ENCODE peak calls at places on chromosomes 6 and 20, in six cellular contexts. E, K, P, O, C and V are unnamed samples.

GRCh38 chr20:50017576-50018248 is 34.9 kb downstream of the SNAI1 start:
- DNase-seq in O (no peak), E (no peak), K (peak; percentile 77), C (no peak), P (no peak), V (no peak)

GRCh38 chr6:169604076-169604475 is 97.8 kb downstream of the WDR27 start:
- DNase-seq in P (no peak), C (no peak), K (no peak), O (no peak), E (no peak), V (no peak)

GRCh38 chr6:28488916-28489365 is 26.7 kb downstream of the GPX6 start:
- DNase-seq in P (peak; percentile 61), C (no peak), K (peak; percentile 83), E (peak; percentile 14), O (no peak), V (no peak)

GRCh38 chr6:88952065-88952704 is 11.2 kb downstream of the RNGTT start:
- DNase-seq in E (no peak), K (peak; percentile 13), C (peak; percentile 28), P (no peak), O (no peak), V (no peak)

GRCh38 chr6:153839992-153840603 is 198.9 kb upstream of the OPRM1 start:
- DNase-seq in P (no peak), O (no peak), K (no peak), C (no peak), E (no peak), V (no peak)

GRCh38 chr6:139764498-139764986 is 390.1 kb upstream of the CITED2 start:
- DNase-seq in E (no peak), O (no peak), K (peak; percentile 94), P (no peak), C (peak; percentile 3), V (no peak)

GRCh38 chr6:161890133-161890833 is 616.4 kb upstream of the AGPAT4 start:
- DNase-seq in C (no peak), K (no peak), O (no peak), E (no peak), P (no peak), V (no peak)

GRCh38 chr6:48826884-48827701 is 636.0 kb downstream of the MMUT start:
- DNase-seq in K (peak; percentile 99), O (peak; percentile 21), C (peak; percentile 70), P (no peak), E (no peak), V (peak; percentile 35)

GRCh38 chr20:43653966-43654365 is 12.9 kb upstream of the MYBL2 start:
- DNase-seq in O (no peak), K (no peak), P (no peak), C (no peak), E (no peak), V (no peak)

GRCh38 chr20:56289652-56290051 is 41.1 kb downstream of the MC3R start:
- DNase-seq in K (no peak), E (no peak), O (no peak), P (no peak), C (no peak), V (no peak)

GRCh38 chr20:17940447-17940971 is 28.1 kb downstream of the SNX5 start:
- DNase-seq in O (no peak), P (no peak), E (no peak), C (no peak), K (no peak), V (no peak)

GRCh38 chr6:157110620-157111019 is 212.7 kb downstream of the TMEM242 start:
- DNase-seq in E (no peak), P (no peak), O (no peak), K (peak; percentile 46), C (no peak), V (no peak)

GRCh38 chr6:125748534-125749111 is 809 bp upstream of the HEY2 start:
- DNase-seq in P (no peak), K (peak; percentile 26), C (no peak), E (no peak), O (no peak), V (no peak)

GRCh38 chr20:15018966-15019365 is 681.6 kb upstream of the FLRT3 start:
- DNase-seq in C (no peak), E (no peak), P (no peak), K (no peak), O (no peak), V (no peak)

GRCh38 chr20:51961964-51962761 is 159.8 kb upstream of the SALL4 start:
- DNase-seq in P (no peak), C (no peak), E (no peak), K (no peak), O (no peak), V (no peak)

GRCh38 chr6:156687875-156688549 is 89.2 kb upstream of the ARID1B start:
- DNase-seq in E (no peak), K (peak; percentile 39), C (no peak), O (no peak), P (peak; percentile 23), V (no peak)

GRCh38 chr6:10381133-10381829 is 33.6 kb downstream of the TFAP2A start:
- DNase-seq in K (no peak), O (no peak), P (peak; percentile 43), C (no peak), E (no peak), V (no peak)

GRCh38 chr20:13118676-13119075 is 102.4 kb upstream of the ISM1 start:
- DNase-seq in K (no peak), P (no peak), C (no peak), E (no peak), O (no peak), V (no peak)

GRCh38 chr20:53408728-53409157 is 184.9 kb downstream of the ZNF217 start:
- DNase-seq in K (no peak), C (no peak), E (peak; percentile 87), O (no peak), P (no peak), V (no peak)

GRCh38 chr6:149093643-149094042 is 223.9 kb upstream of the TAB2 start:
- DNase-seq in O (no peak), E (peak; percentile 64), K (peak; percentile 59), P (no peak), C (no peak), V (no peak)

GRCh38 chr6:154232013-154232920 is 124.3 kb downstream of the IPCEF1 start:
- DNase-seq in O (no peak), E (no peak), K (no peak), P (no peak), C (no peak), V (no peak)

GRCh38 chr6:14379568-14379967 is 262.0 kb downstream of the CD83 start:
- DNase-seq in O (no peak), C (no peak), E (no peak), K (no peak), P (no peak), V (no peak)

GRCh38 chr6:14381225-14381887 is 263.8 kb downstream of the CD83 start:
- DNase-seq in C (no peak), O (no peak), E (no peak), P (no peak), K (no peak), V (no peak)

GRCh38 chr6:14382381-14383236 is 265.0 kb downstream of the CD83 start:
- DNase-seq in E (no peak), K (no peak), O (no peak), C (no peak), P (no peak), V (no peak)

GRCh38 chr6:14383393-14384174 is 266.0 kb downstream of the CD83 start:
- DNase-seq in P (no peak), K (no peak), E (no peak), C (peak; percentile 9), O (no peak), V (no peak)

GRCh38 chr6:14380421-14380820 is 262.8 kb downstream of the CD83 start:
- DNase-seq in P (no peak), E (no peak), O (no peak), C (no peak), K (no peak), V (no peak)
- TF ChIP-seq CTCF in P (no peak), E (no peak), O (no peak), C (no peak), K (no peak), V (no peak)

DNA sequence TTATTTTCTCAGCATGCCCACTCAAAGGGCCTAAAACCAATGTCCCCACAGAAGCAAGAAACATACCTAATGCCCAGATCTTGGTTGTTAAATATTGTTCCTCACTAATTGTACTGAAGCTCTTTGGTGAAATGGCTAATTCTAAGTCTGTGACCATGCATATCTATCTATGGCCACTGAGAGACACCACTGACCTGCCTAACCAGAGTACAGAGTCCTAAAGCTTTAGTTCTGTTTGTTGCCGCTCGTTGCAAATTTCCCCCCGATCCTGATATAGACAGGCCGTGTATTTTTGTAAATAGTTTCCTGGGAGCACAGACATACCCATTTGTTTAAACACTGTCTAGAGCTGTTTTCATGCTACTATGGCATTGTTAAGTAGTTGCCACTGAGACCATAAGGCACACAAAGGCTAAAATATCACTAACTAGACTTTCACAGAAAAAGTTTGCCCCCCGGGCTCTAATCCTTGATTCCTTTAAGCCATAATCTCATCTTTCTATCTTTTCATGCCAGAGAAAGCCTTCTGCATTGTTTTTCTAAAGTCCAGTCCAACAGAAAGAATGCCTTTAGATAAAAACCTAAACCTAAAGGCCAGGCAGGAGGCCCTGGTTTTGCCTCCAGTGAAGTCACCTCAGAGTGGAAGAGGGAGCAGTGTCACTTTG is 48.7 kb downstream of the DNAAF9 start:
- DNase-seq in O (no peak), E (no peak), K (no peak), C (no peak), P (no peak), V (no peak)
- TF ChIP-seq CTCF in O (no peak), E (peak; percentile 20), K (no peak), C (no peak), P (no peak), V (no peak)

DNA sequence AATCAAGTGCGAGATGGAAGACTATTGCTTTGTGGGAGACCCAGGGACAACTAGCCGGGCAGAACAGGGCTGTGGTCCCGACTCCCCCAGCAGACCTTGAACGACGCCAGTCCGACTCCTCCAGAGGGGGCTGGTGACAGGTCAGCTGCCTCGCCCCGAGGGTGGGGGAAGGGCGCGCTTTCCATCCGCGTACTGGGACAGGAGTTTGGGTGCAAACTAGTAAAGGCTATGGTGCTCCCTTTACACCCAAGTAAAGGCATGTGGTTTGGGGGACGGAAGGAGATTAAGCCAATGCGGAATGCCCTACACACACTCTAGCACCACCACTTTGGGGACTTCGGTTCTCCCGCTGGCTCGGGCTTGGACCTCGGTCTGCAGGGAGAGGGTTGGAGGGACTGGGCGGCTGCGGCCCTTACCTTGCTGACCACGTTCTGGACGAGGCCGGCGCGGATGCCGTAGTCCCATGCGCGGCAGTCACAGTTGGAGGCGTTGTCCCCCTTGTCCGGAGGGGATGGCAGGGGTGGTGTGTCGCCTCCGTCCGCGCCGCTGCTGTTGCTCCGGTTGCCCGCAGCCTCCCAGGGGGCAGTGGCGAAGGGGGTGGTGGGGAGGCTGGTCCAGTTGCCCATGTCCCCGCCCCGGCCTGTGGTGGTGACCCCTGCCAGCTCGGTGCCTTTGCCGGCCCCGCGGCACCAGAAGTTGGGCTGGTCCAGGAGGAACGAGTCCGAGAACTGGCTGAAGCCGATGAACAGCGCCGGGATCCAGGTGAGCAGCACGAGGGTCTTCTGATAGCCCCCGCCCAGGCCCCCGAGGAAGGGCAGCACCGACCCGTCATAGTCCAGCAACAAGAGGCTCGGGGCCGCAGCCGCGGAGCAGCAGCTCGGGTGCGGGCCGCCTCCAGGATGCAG is 1.1 kb downstream of the SLC22A23 start:
- DNase-seq in K (no peak), E (no peak), O (no peak), P (peak; percentile 63), C (peak; percentile 12), V (no peak)
- TF ChIP-seq CTCF in K (no peak), E (peak; percentile 7), O (peak; percentile 13), P (no peak), C (no peak), V (no peak)

DNA sequence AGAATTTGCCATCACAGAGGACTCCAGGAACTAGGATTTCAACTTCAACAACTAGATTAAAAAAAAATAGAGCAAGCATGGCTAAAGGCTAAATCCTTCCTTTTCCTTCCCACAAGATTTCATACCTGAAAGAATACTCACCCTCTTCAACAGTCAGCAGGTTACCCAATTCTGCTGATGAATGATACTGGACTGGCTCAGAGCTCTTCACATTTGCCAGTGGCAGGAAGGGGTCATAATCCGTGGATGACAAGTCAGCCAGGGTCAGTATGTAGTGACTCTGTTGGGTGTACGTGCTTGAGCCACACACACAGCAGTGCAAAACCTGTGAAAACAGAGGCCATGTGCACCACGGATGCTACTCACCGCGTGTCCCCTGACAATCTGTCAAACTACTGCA is 152.9 kb downstream of the INSM1 start:
- DNase-seq in K (peak; percentile 24), P (no peak), E (no peak), C (no peak), O (no peak), V (no peak)
- TF ChIP-seq CTCF in K (no peak), P (no peak), E (no peak), C (no peak), O (no peak), V (no peak)